ENCODE peak calls at places on chromosomes 7 and 10, in five cellular contexts. E, I, W, C and Y are unnamed samples.

GRCh38 chr10:85319826-85320225 is 991.4 kb downstream of the CCSER2 start:
- DNase-seq in C (no peak), E (no peak), I (no peak), W (no peak), Y (no peak)

GRCh38 chr7:47258798-47259197 is 323.1 kb downstream of the TNS3 start:
- DNase-seq in E (no peak), W (no peak), I (no peak), C (no peak), Y (no peak)

GRCh38 chr7:74417419-74417971 is 36.2 kb upstream of the GTF2IRD1 start:
- DNase-seq in W (peak), C (peak), E (peak), I (peak), Y (no peak)

GRCh38 chr7:91357929-91358328 is 93.7 kb downstream of the FZD1 start:
- DNase-seq in I (no peak), E (no peak), W (no peak), C (no peak), Y (no peak)

GRCh38 chr10:1331560-1331959 is 275.4 kb downstream of the WDR37 start:
- DNase-seq in C (no peak), I (no peak), E (no peak), W (no peak), Y (no peak)

GRCh38 chr7:99625321-99625720 is 8.6 kb downstream of the ZSCAN25 start:
- DNase-seq in I (no peak), C (no peak), E (no peak), W (no peak), Y (no peak)

GRCh38 chr10:71920540-71921318 is 43.5 kb upstream of the CHST3 start:
- DNase-seq in W (no peak), E (peak), I (no peak), C (peak), Y (no peak)

GRCh38 chr10:101595591-101596433 is 7.7 kb downstream of the DPCD start:
- DNase-seq in E (no peak), C (no peak), W (no peak), I (no peak), Y (no peak)

GRCh38 chr7:121401896-121402295 is 5.8 kb upstream of the FAM3C start:
- DNase-seq in E (no peak), I (no peak), C (no peak), W (no peak), Y (no peak)

GRCh38 chr10:31978158-31978483 is 49.5 kb upstream of the ARHGAP12 start:
- DNase-seq in I (no peak), E (no peak), C (no peak), W (no peak), Y (no peak)

GRCh38 chr7:81297317-81297716 is 378.5 kb upstream of the SEMA3C start:
- DNase-seq in W (no peak), C (no peak), E (peak), I (no peak), Y (no peak)

GRCh38 chr7:55568613-55569268 is 3.6 kb downstream of the VOPP1 start:
- DNase-seq in E (no peak), W (no peak), I (no peak), C (no peak), Y (no peak)

GRCh38 chr7:7512861-7513597 is 22.6 kb downstream of the COL28A1 start:
- DNase-seq in C (no peak), I (no peak), W (no peak), E (no peak), Y (no peak)

GRCh38 chr10:119222531-119222930 is 15.2 kb downstream of the GRK5 start:
- DNase-seq in I (peak), W (no peak), C (no peak), E (no peak), Y (no peak)

GRCh38 chr7:113281223-113281622 is 162.9 kb upstream of the SMIM30 start:
- DNase-seq in C (no peak), I (no peak), W (no peak), E (no peak), Y (no peak)

GRCh38 chr7:82572195-82572880 is 128.8 kb upstream of the CACNA2D1 start:
- DNase-seq in I (peak), E (peak), C (peak), W (peak), Y (peak)

GRCh38 chr10:69055241-69055640 is 32.7 kb upstream of the SRGN start:
- DNase-seq in E (no peak), I (no peak), C (no peak), W (no peak), Y (no peak)

GRCh38 chr7:271266-272107 is 18.5 kb upstream of the FOXL3 start:
- DNase-seq in I (no peak), E (no peak), C (no peak), W (no peak), Y (no peak)

GRCh38 chr10:106185991-106186390 is 978.5 kb downstream of the SORCS1 start:
- DNase-seq in C (no peak), E (no peak), I (no peak), W (no peak), Y (no peak)

GRCh38 chr10:79221110-79222051 is 125.9 kb upstream of the PPIF start:
- DNase-seq in I (no peak), W (no peak), C (peak), E (no peak), Y (no peak)
- TF ChIP-seq CEBPB in I (no peak), W (no peak), C (no peak), E (no peak), Y (no peak)

DNA sequence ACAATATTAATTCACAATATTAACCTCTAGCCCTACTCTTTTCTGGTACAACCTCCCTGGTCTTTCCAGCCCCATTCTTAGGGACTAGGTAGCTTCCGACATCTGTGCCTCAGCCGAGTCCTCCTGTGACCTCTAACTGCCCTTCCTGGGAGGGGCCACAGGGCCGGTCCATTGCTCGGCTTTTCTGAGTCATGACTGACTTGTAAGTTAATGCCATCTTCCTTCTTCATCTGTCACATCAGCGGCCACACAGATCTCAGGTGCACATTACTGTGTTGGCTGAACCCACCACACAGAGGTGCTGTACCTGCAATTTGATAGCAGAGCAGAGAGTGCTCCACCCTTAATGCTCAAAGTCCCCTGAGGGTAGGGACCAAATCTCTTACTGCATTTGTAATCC is 4.1 kb upstream of the CPA4 start:
- DNase-seq in C (peak), I (peak), W (no peak), E (no peak), Y (no peak)
- TF ChIP-seq RFX5 in C (no peak), I (no peak), W (no peak), E (no peak), Y (no peak)

GRCh38 chr10:3424102-3424803 is 251.7 kb upstream of the PITRM1 start:
- DNase-seq in E (no peak), C (no peak), W (no peak), I (no peak), Y (no peak)
- TF ChIP-seq KDM1A in E (no peak), C (no peak), W (no peak), I (no peak), Y (no peak)

DNA sequence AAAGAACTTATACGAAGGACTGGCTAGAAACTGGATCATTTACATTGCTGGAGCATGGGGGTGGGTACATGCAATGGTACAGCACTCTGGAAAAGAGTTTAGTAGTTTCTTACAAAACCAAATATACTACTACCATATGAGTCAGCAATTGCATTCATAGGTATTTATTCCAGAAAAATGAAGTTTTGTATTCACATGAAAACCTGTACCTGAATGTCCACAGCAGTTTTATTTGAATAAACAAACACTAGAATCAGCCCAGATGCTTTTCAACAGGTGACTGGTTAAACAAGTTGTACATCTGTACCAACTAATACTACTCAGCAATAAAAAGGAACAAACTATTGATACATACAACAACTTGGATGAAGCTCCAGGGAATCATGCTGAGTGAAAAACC is 3.4 kb downstream of the SCIN start:
- DNase-seq in W (no peak), C (no peak), E (no peak), I (no peak), Y (no peak)
- TF ChIP-seq CEBPB in W (no peak), C (no peak), E (no peak), I (no peak), Y (no peak)

DNA sequence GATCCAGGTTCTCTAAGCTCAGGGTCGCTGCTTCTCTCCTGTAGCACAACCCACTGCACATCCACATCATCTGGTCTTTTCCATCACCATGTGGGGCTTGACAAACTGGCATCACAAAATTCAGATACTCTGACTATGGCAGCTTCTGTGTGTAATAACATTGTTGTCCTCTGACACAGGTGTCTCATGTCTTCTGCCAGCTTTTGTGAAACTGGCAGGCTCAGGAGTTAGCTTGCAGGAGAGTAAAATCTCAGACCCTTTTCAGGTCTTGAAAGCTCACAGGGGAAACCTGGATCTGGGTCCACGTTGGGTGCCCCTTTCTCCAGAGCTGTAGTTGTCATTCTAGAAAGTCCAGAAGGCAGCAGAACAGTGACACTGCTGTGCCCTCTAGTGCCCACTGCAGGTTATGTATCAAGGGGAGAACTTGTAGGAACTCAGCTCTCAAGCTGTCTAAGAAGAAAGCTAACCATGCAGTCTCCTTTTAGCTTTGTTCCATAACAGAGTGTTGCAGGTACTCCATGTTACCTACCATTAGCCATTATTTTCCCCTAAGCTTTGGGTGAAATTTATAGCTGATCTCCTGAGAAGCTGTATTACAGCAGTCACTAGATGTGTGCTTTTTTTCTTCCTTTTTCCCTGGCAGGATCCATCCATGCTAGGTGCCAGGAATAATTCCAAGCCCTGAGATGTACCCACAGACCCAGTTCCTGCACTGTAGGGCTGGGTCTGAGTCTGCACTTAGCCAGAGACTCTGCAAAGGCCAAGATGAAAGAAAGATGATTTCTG is 102.7 kb downstream of the ZNF248 start:
- DNase-seq in W (peak), C (peak), I (peak), E (peak), Y (no peak)
- TF ChIP-seq RFX5 in W (no peak), C (no peak), I (no peak), E (no peak), Y (no peak)

GRCh38 chr10:132926777-132927650 is 15.4 kb downstream of the CFAP46 start:
- DNase-seq in C (no peak), W (no peak), E (no peak), I (no peak), Y (no peak)
- TF ChIP-seq KDM1A in C (no peak), W (no peak), E (no peak), I (no peak), Y (no peak)

GRCh38 chr7:157513162-157513621 is 176.4 kb downstream of the DNAJB6 start:
- DNase-seq in W (no peak), C (no peak), I (no peak), E (peak), Y (no peak)
- TF ChIP-seq CEBPB in W (no peak), C (no peak), I (no peak), E (no peak), Y (no peak)